ENCODE peak calls at places on chromosomes 4 and X, in five cellular contexts. K, N, S, T and Q are unnamed samples.

GRCh38 chr4:1784789-1785591 is 8.1 kb upstream of the FGFR3 start:
- DNase-seq in K (no peak), N (no peak), S (no peak), T (no peak), Q (peak)

GRCh38 chrX:107935200-107935599 is 47.0 kb downstream of the TEX13B start:
- DNase-seq in K (no peak), N (no peak), S (no peak), T (no peak), Q (no peak)

GRCh38 chr4:80447493-80447892 is 112.0 kb downstream of the CFAP299 start:
- DNase-seq in K (no peak), N (no peak), S (no peak), T (no peak), Q (no peak)

GRCh38 chr4:124890522-124890921 is 178.0 kb upstream of the ANKRD50 start:
- DNase-seq in K (no peak), N (no peak), S (no peak), T (no peak), Q (no peak)

GRCh38 chr4:55768291-55768690 is 51.3 kb upstream of the EXOC1L start:
- DNase-seq in K (no peak), N (no peak), S (no peak), T (peak), Q (no peak)

GRCh38 chrX:155071694-155072215 is 447 bp downstream of the BRCC3 start:
- DNase-seq in K (no peak), N (no peak), S (no peak), T (peak), Q (no peak)

GRCh38 chr4:32488690-32489089 is 1768.5 kb downstream of the PCDH7 start:
- DNase-seq in K (no peak), N (no peak), S (no peak), T (no peak), Q (no peak)

GRCh38 chr4:82293304-82293703 is 80.5 kb downstream of the HNRNPD start:
- DNase-seq in K (no peak), N (no peak), S (no peak), T (no peak), Q (no peak)

GRCh38 chr4:156781852-156782251 is 189.7 kb downstream of the PDGFC start:
- DNase-seq in K (no peak), N (no peak), S (no peak), T (no peak), Q (no peak)

GRCh38 chr4:26248647-26249046 is 72.2 kb upstream of the RBPJ start:
- DNase-seq in K (no peak), N (no peak), S (no peak), T (peak), Q (no peak)

GRCh38 chrX:125505207-125505606 is 185.5 kb downstream of the TEX13C start:
- DNase-seq in K (no peak), N (no peak), S (no peak), T (no peak), Q (no peak)

GRCh38 chr4:633406-633805 is 8.0 kb downstream of the PDE6B start:
- DNase-seq in K (no peak), N (no peak), S (no peak), T (no peak), Q (no peak)

GRCh38 chr4:122827899-122828601 is 1.4 kb downstream of the FGF2 start:
- DNase-seq in K (peak), N (peak), S (no peak), T (peak), Q (no peak)

GRCh38 chr4:82780398-82781231 is 18.0 kb downstream of the SCD5 start:
- DNase-seq in K (peak), N (peak), S (peak), T (no peak), Q (peak)

GRCh38 chrX:69153060-69153730 is 12.1 kb downstream of the PJA1 start:
- DNase-seq in K (no peak), N (no peak), S (peak), T (no peak), Q (no peak)

GRCh38 chr4:45284400-45285085 is 558.2 kb upstream of the GNPDA2 start:
- DNase-seq in K (no peak), N (no peak), S (no peak), T (no peak), Q (no peak)

GRCh38 chr4:170091069-170091696 is 1.4 kb upstream of the AADAT start:
- DNase-seq in K (no peak), N (no peak), S (no peak), T (no peak), Q (no peak)

GRCh38 chrX:25144043-25144940 is 128.5 kb upstream of the ARX start:
- DNase-seq in K (peak), N (peak), S (peak), T (peak), Q (peak)

GRCh38 chrX:43707812-43708548 is 51.9 kb downstream of the MAOA start:
- DNase-seq in K (no peak), N (peak), S (no peak), T (no peak), Q (peak)

GRCh38 chr4:110618091-110619000 is 4.5 kb downstream of the PITX2 start:
- DNase-seq in K (no peak), N (no peak), S (no peak), T (no peak), Q (no peak)